ENCODE peak calls at places on chromosomes 13 and 19, in six cellular contexts. One of them, this sample, is unnamed.

GRCh38 chr13:111519490-111520170 is 199.2 kb downstream of the TEX29 start:
- DNase-seq in left lobe of liver: no peak
- DNase-seq in stimulated activated CD4-positive, alpha-beta T cell treated with anti-CD3 and anti-CD28 coated beads, Interleukin-4, amount 100 ng/mL, for 4 hours: no peak
- DNase-seq in activated CD4-positive, alpha-beta T cell treated with anti-CD3 and anti-CD28 coated beads, Interleukin-2, amount 50 U/mL, for 4 hours: no peak
- DNase-seq in NCI-H1092 treated with DMSO at 0.1 percent for 48 hours: no peak
- DNase-seq in psoas muscle: no peak
- DNase-seq in this sample: no peak

GRCh38 chr13:114004416-114005205 is 30.7 kb upstream of the C13orf46 start:
- DNase-seq in left lobe of liver: no peak
- DNase-seq in stimulated activated CD4-positive, alpha-beta T cell treated with anti-CD3 and anti-CD28 coated beads, Interleukin-4, amount 100 ng/mL, for 4 hours: no peak
- DNase-seq in activated CD4-positive, alpha-beta T cell treated with anti-CD3 and anti-CD28 coated beads, Interleukin-2, amount 50 U/mL, for 4 hours: no peak
- DNase-seq in NCI-H1092 treated with DMSO at 0.1 percent for 48 hours: no peak
- DNase-seq in psoas muscle: peak; percentile 30
- DNase-seq in this sample: no peak

GRCh38 chr13:26051231-26052135 is at the start of gene SHISA2:
- DNase-seq in left lobe of liver: no peak
- DNase-seq in stimulated activated CD4-positive, alpha-beta T cell treated with anti-CD3 and anti-CD28 coated beads, Interleukin-4, amount 100 ng/mL, for 4 hours: peak; percentile 42
- DNase-seq in activated CD4-positive, alpha-beta T cell treated with anti-CD3 and anti-CD28 coated beads, Interleukin-2, amount 50 U/mL, for 4 hours: peak; percentile 18
- DNase-seq in NCI-H1092 treated with DMSO at 0.1 percent for 48 hours: peak; percentile 73
- DNase-seq in psoas muscle: peak; percentile 37
- DNase-seq in this sample: peak; percentile 46

GRCh38 chr13:112624602-112625430 is 36.9 kb upstream of the TUBGCP3 start:
- DNase-seq in left lobe of liver: no peak
- DNase-seq in stimulated activated CD4-positive, alpha-beta T cell treated with anti-CD3 and anti-CD28 coated beads, Interleukin-4, amount 100 ng/mL, for 4 hours: no peak
- DNase-seq in activated CD4-positive, alpha-beta T cell treated with anti-CD3 and anti-CD28 coated beads, Interleukin-2, amount 50 U/mL, for 4 hours: no peak
- DNase-seq in NCI-H1092 treated with DMSO at 0.1 percent for 48 hours: no peak
- DNase-seq in psoas muscle: no peak
- DNase-seq in this sample: no peak

GRCh38 chr13:43908156-43909126 is 28.7 kb downstream of the LACC1 start:
- DNase-seq in left lobe of liver: no peak
- DNase-seq in stimulated activated CD4-positive, alpha-beta T cell treated with anti-CD3 and anti-CD28 coated beads, Interleukin-4, amount 100 ng/mL, for 4 hours: no peak
- DNase-seq in activated CD4-positive, alpha-beta T cell treated with anti-CD3 and anti-CD28 coated beads, Interleukin-2, amount 50 U/mL, for 4 hours: no peak
- DNase-seq in NCI-H1092 treated with DMSO at 0.1 percent for 48 hours: peak; percentile 29
- DNase-seq in psoas muscle: no peak
- DNase-seq in this sample: peak; percentile 15

GRCh38 chr19:1015782-1016646 is 4.9 kb downstream of the TMEM259 start:
- DNase-seq in left lobe of liver: no peak
- DNase-seq in stimulated activated CD4-positive, alpha-beta T cell treated with anti-CD3 and anti-CD28 coated beads, Interleukin-4, amount 100 ng/mL, for 4 hours: no peak
- DNase-seq in activated CD4-positive, alpha-beta T cell treated with anti-CD3 and anti-CD28 coated beads, Interleukin-2, amount 50 U/mL, for 4 hours: no peak
- DNase-seq in NCI-H1092 treated with DMSO at 0.1 percent for 48 hours: no peak
- DNase-seq in psoas muscle: no peak
- DNase-seq in this sample: no peak

GRCh38 chr19:18392417-18392816 is 5.0 kb downstream of the LRRC25 start:
- DNase-seq in left lobe of liver: no peak
- DNase-seq in stimulated activated CD4-positive, alpha-beta T cell treated with anti-CD3 and anti-CD28 coated beads, Interleukin-4, amount 100 ng/mL, for 4 hours: no peak
- DNase-seq in activated CD4-positive, alpha-beta T cell treated with anti-CD3 and anti-CD28 coated beads, Interleukin-2, amount 50 U/mL, for 4 hours: no peak
- DNase-seq in NCI-H1092 treated with DMSO at 0.1 percent for 48 hours: no peak
- DNase-seq in psoas muscle: no peak
- DNase-seq in this sample: no peak

GRCh38 chr13:78241278-78241919 is 322.8 kb upstream of the EDNRB start:
- DNase-seq in left lobe of liver: no peak
- DNase-seq in stimulated activated CD4-positive, alpha-beta T cell treated with anti-CD3 and anti-CD28 coated beads, Interleukin-4, amount 100 ng/mL, for 4 hours: peak; percentile 1
- DNase-seq in activated CD4-positive, alpha-beta T cell treated with anti-CD3 and anti-CD28 coated beads, Interleukin-2, amount 50 U/mL, for 4 hours: no peak
- DNase-seq in NCI-H1092 treated with DMSO at 0.1 percent for 48 hours: peak; percentile 75
- DNase-seq in psoas muscle: no peak
- DNase-seq in this sample: peak; percentile 47

GRCh38 chr13:35917252-35917941 is 213.8 kb downstream of the DCLK1 start:
- DNase-seq in left lobe of liver: no peak
- DNase-seq in stimulated activated CD4-positive, alpha-beta T cell treated with anti-CD3 and anti-CD28 coated beads, Interleukin-4, amount 100 ng/mL, for 4 hours: no peak
- DNase-seq in activated CD4-positive, alpha-beta T cell treated with anti-CD3 and anti-CD28 coated beads, Interleukin-2, amount 50 U/mL, for 4 hours: no peak
- DNase-seq in NCI-H1092 treated with DMSO at 0.1 percent for 48 hours: no peak
- DNase-seq in psoas muscle: no peak
- DNase-seq in this sample: no peak

GRCh38 chr13:114081761-114082681 is 50.4 kb downstream of the RASA3 start:
- DNase-seq in left lobe of liver: peak; percentile 43
- DNase-seq in stimulated activated CD4-positive, alpha-beta T cell treated with anti-CD3 and anti-CD28 coated beads, Interleukin-4, amount 100 ng/mL, for 4 hours: no peak
- DNase-seq in activated CD4-positive, alpha-beta T cell treated with anti-CD3 and anti-CD28 coated beads, Interleukin-2, amount 50 U/mL, for 4 hours: no peak
- DNase-seq in NCI-H1092 treated with DMSO at 0.1 percent for 48 hours: peak; percentile 33
- DNase-seq in psoas muscle: no peak
- DNase-seq in this sample: peak; percentile 49

GRCh38 chr13:41411536-41411935 is 45.8 kb upstream of the RGCC start:
- DNase-seq in left lobe of liver: no peak
- DNase-seq in stimulated activated CD4-positive, alpha-beta T cell treated with anti-CD3 and anti-CD28 coated beads, Interleukin-4, amount 100 ng/mL, for 4 hours: no peak
- DNase-seq in activated CD4-positive, alpha-beta T cell treated with anti-CD3 and anti-CD28 coated beads, Interleukin-2, amount 50 U/mL, for 4 hours: peak; percentile 16
- DNase-seq in NCI-H1092 treated with DMSO at 0.1 percent for 48 hours: no peak
- DNase-seq in psoas muscle: no peak
- DNase-seq in this sample: peak; percentile 1

GRCh38 chr19:40502647-40503046 is 35.8 kb downstream of the SPTBN4 start:
- DNase-seq in left lobe of liver: no peak
- DNase-seq in stimulated activated CD4-positive, alpha-beta T cell treated with anti-CD3 and anti-CD28 coated beads, Interleukin-4, amount 100 ng/mL, for 4 hours: no peak
- DNase-seq in activated CD4-positive, alpha-beta T cell treated with anti-CD3 and anti-CD28 coated beads, Interleukin-2, amount 50 U/mL, for 4 hours: no peak
- DNase-seq in NCI-H1092 treated with DMSO at 0.1 percent for 48 hours: no peak
- DNase-seq in psoas muscle: no peak
- DNase-seq in this sample: peak; percentile 26

GRCh38 chr19:17109962-17110598 is 34.5 kb downstream of the MYO9B start:
- DNase-seq in left lobe of liver: no peak
- DNase-seq in stimulated activated CD4-positive, alpha-beta T cell treated with anti-CD3 and anti-CD28 coated beads, Interleukin-4, amount 100 ng/mL, for 4 hours: no peak
- DNase-seq in activated CD4-positive, alpha-beta T cell treated with anti-CD3 and anti-CD28 coated beads, Interleukin-2, amount 50 U/mL, for 4 hours: no peak
- DNase-seq in NCI-H1092 treated with DMSO at 0.1 percent for 48 hours: no peak
- DNase-seq in psoas muscle: peak; percentile 58
- DNase-seq in this sample: no peak

GRCh38 chr19:29831041-29831548 is 19.3 kb downstream of the CCNE1 start:
- DNase-seq in left lobe of liver: no peak
- DNase-seq in stimulated activated CD4-positive, alpha-beta T cell treated with anti-CD3 and anti-CD28 coated beads, Interleukin-4, amount 100 ng/mL, for 4 hours: peak; percentile 35
- DNase-seq in activated CD4-positive, alpha-beta T cell treated with anti-CD3 and anti-CD28 coated beads, Interleukin-2, amount 50 U/mL, for 4 hours: peak; percentile 47
- DNase-seq in NCI-H1092 treated with DMSO at 0.1 percent for 48 hours: no peak
- DNase-seq in psoas muscle: no peak
- DNase-seq in this sample: no peak

GRCh38 chr19:12260236-12260635 is 34.4 kb downstream of the ZNF44 start:
- DNase-seq in left lobe of liver: no peak
- DNase-seq in stimulated activated CD4-positive, alpha-beta T cell treated with anti-CD3 and anti-CD28 coated beads, Interleukin-4, amount 100 ng/mL, for 4 hours: no peak
- DNase-seq in activated CD4-positive, alpha-beta T cell treated with anti-CD3 and anti-CD28 coated beads, Interleukin-2, amount 50 U/mL, for 4 hours: no peak
- DNase-seq in NCI-H1092 treated with DMSO at 0.1 percent for 48 hours: no peak
- DNase-seq in psoas muscle: no peak
- DNase-seq in this sample: no peak

GRCh38 chr13:42065414-42065813 is 17.0 kb downstream of the DGKH start:
- DNase-seq in left lobe of liver: no peak
- DNase-seq in stimulated activated CD4-positive, alpha-beta T cell treated with anti-CD3 and anti-CD28 coated beads, Interleukin-4, amount 100 ng/mL, for 4 hours: no peak
- DNase-seq in activated CD4-positive, alpha-beta T cell treated with anti-CD3 and anti-CD28 coated beads, Interleukin-2, amount 50 U/mL, for 4 hours: no peak
- DNase-seq in NCI-H1092 treated with DMSO at 0.1 percent for 48 hours: no peak
- DNase-seq in psoas muscle: no peak
- DNase-seq in this sample: no peak

GRCh38 chr19:17001603-17002183 is 24.9 kb downstream of the CPAMD8 start:
- DNase-seq in left lobe of liver: no peak
- DNase-seq in stimulated activated CD4-positive, alpha-beta T cell treated with anti-CD3 and anti-CD28 coated beads, Interleukin-4, amount 100 ng/mL, for 4 hours: peak; percentile 30
- DNase-seq in activated CD4-positive, alpha-beta T cell treated with anti-CD3 and anti-CD28 coated beads, Interleukin-2, amount 50 U/mL, for 4 hours: peak; percentile 45
- DNase-seq in NCI-H1092 treated with DMSO at 0.1 percent for 48 hours: no peak
- DNase-seq in psoas muscle: no peak
- DNase-seq in this sample: no peak

GRCh38 chr19:7505288-7505681 is 10.6 kb upstream of the ZNF358 start:
- DNase-seq in left lobe of liver: no peak
- DNase-seq in stimulated activated CD4-positive, alpha-beta T cell treated with anti-CD3 and anti-CD28 coated beads, Interleukin-4, amount 100 ng/mL, for 4 hours: no peak
- DNase-seq in activated CD4-positive, alpha-beta T cell treated with anti-CD3 and anti-CD28 coated beads, Interleukin-2, amount 50 U/mL, for 4 hours: no peak
- DNase-seq in NCI-H1092 treated with DMSO at 0.1 percent for 48 hours: no peak
- DNase-seq in psoas muscle: no peak
- DNase-seq in this sample: no peak

This sample was measured in SHP77.